ENCODE peak calls at places on chromosomes 3 and 15, in five cellular contexts. One of them, this sample, is unnamed.

GRCh38 chr3:17891139-17891850 is 148.9 kb upstream of the TBC1D5 start:
- DNase-seq in thyroid gland: no peak
- DNase-seq in lower leg skin: no peak
- DNase-seq in A549: no peak
- DNase-seq in vagina: no peak
- DNase-seq in this sample: no peak

GRCh38 chr3:44576661-44577060 is 8.1 kb upstream of the ZNF660 start:
- DNase-seq in thyroid gland: no peak
- DNase-seq in lower leg skin: no peak
- DNase-seq in A549: no peak
- DNase-seq in vagina: no peak
- DNase-seq in this sample: no peak

GRCh38 chr3:182413682-182414081 is 379.6 kb upstream of the ATP11B start:
- DNase-seq in thyroid gland: no peak
- DNase-seq in lower leg skin: no peak
- DNase-seq in A549: no peak
- DNase-seq in vagina: no peak
- DNase-seq in this sample: no peak

GRCh38 chr3:105422645-105423044 is 55.9 kb downstream of the ALCAM start:
- DNase-seq in thyroid gland: no peak
- DNase-seq in lower leg skin: no peak
- DNase-seq in A549: no peak
- DNase-seq in vagina: no peak
- DNase-seq in this sample: no peak

GRCh38 chr15:73777741-73778140 is 24.6 kb upstream of the INSYN1 start:
- DNase-seq in thyroid gland: no peak
- DNase-seq in lower leg skin: no peak
- DNase-seq in A549: no peak
- DNase-seq in vagina: no peak
- DNase-seq in this sample: no peak

GRCh38 chr15:62218841-62219240 is 53.8 kb upstream of the C2CD4B start:
- DNase-seq in thyroid gland: no peak
- DNase-seq in lower leg skin: no peak
- DNase-seq in A549: no peak
- DNase-seq in vagina: no peak
- DNase-seq in this sample: no peak

GRCh38 chr3:107430214-107431047 is 53.2 kb downstream of the CCDC54 start:
- DNase-seq in thyroid gland: no peak
- DNase-seq in lower leg skin: no peak
- DNase-seq in A549: peak
- DNase-seq in vagina: no peak
- DNase-seq in this sample: no peak

GRCh38 chr15:67132276-67132675 is 66.9 kb downstream of the SMAD3 start:
- DNase-seq in thyroid gland: peak
- DNase-seq in lower leg skin: no peak
- DNase-seq in A549: no peak
- DNase-seq in vagina: no peak
- DNase-seq in this sample: peak

GRCh38 chr3:50586763-50587070 is 17.4 kb downstream of the HEMK1 start:
- DNase-seq in thyroid gland: no peak
- DNase-seq in lower leg skin: no peak
- DNase-seq in A549: no peak
- DNase-seq in vagina: no peak
- DNase-seq in this sample: no peak

GRCh38 chr3:50585919-50586762 is 16.8 kb downstream of the HEMK1 start:
- DNase-seq in thyroid gland: no peak
- DNase-seq in lower leg skin: no peak
- DNase-seq in A549: no peak
- DNase-seq in vagina: no peak
- DNase-seq in this sample: no peak

GRCh38 chr3:50587806-50588758 is 18.8 kb downstream of the HEMK1 start:
- DNase-seq in thyroid gland: no peak
- DNase-seq in lower leg skin: no peak
- DNase-seq in A549: no peak
- DNase-seq in vagina: no peak
- DNase-seq in this sample: no peak

GRCh38 chr3:50588759-50589433 is 19.6 kb downstream of the HEMK1 start:
- DNase-seq in thyroid gland: no peak
- DNase-seq in lower leg skin: no peak
- DNase-seq in A549: no peak
- DNase-seq in vagina: no peak
- DNase-seq in this sample: no peak

DNA sequence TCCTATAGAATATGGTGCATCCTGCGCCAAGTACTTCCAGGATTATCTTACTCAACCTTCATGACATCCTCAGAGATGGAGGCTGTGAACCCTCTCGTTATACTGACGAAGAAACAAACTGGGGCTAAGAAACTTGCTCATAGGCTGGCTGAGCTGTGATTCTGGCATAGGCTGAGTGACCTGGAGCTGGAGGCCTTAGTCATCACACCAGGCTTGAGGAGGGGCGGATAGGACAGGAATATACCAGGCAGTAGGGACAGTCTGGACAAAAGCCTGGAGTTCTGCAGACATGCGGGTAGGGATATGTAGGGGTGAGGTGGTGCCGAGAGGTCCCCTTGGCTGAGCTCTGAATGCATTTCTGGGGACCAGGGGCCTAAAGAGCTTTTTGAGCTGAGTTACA is 18.1 kb downstream of the HEMK1 start:
- DNase-seq in thyroid gland: no peak
- DNase-seq in lower leg skin: no peak
- DNase-seq in A549: no peak
- DNase-seq in vagina: no peak
- DNase-seq in this sample: no peak
- TF ChIP-seq POLR2A in thyroid gland: no peak
- TF ChIP-seq POLR2A in lower leg skin: no peak
- TF ChIP-seq POLR2A in A549: no peak
- TF ChIP-seq POLR2A in vagina: no peak
- TF ChIP-seq POLR2A in this sample: no peak

GRCh38 chr15:83602021-83602420 is 51.9 kb upstream of the ADAMTSL3 start:
- DNase-seq in thyroid gland: no peak
- DNase-seq in lower leg skin: no peak
- DNase-seq in A549: peak
- DNase-seq in vagina: no peak
- DNase-seq in this sample: no peak
- H3K4me3 ChIP-seq in thyroid gland: no peak
- H3K4me3 ChIP-seq in lower leg skin: no peak
- H3K4me3 ChIP-seq in A549: no peak
- H3K4me3 ChIP-seq in vagina: no peak
- H3K4me3 ChIP-seq in this sample: no peak

GRCh38 chr15:63600646-63601025 is 3.4 kb downstream of the FBXL22 start:
- DNase-seq in thyroid gland: peak
- DNase-seq in lower leg skin: peak
- DNase-seq in A549: peak
- DNase-seq in vagina: no peak
- DNase-seq in this sample: peak
- TF ChIP-seq POLR2A in thyroid gland: peak
- TF ChIP-seq POLR2A in lower leg skin: no peak
- TF ChIP-seq POLR2A in A549: peak
- TF ChIP-seq POLR2A in vagina: peak
- TF ChIP-seq POLR2A in this sample: peak

GRCh38 chr3:135965129-135965505 is 411 bp upstream of the PPP2R3A start:
- DNase-seq in thyroid gland: no peak
- DNase-seq in lower leg skin: no peak
- DNase-seq in A549: no peak
- DNase-seq in vagina: no peak
- DNase-seq in this sample: no peak
- H3K4me3 ChIP-seq in thyroid gland: no peak
- H3K4me3 ChIP-seq in lower leg skin: no peak
- H3K4me3 ChIP-seq in A549: peak
- H3K4me3 ChIP-seq in vagina: peak
- H3K4me3 ChIP-seq in this sample: peak

GRCh38 chr3:4741404-4742307 is 237.6 kb upstream of the BHLHE40 start:
- DNase-seq in thyroid gland: peak
- DNase-seq in lower leg skin: peak
- DNase-seq in A549: peak
- DNase-seq in vagina: peak
- DNase-seq in this sample: no peak
- TF ChIP-seq POLR2A in thyroid gland: peak
- TF ChIP-seq POLR2A in lower leg skin: no peak
- TF ChIP-seq POLR2A in A549: no peak
- TF ChIP-seq POLR2A in vagina: no peak
- TF ChIP-seq POLR2A in this sample: no peak